ENCODE peak calls at places on chromosomes 13 and 19, in nine cellular contexts. Y is choroid plexus epithelial cell, G is astrocyte of the cerebellum, F is tibial artery, W is AG10803, Z is fibroblast of the aortic adventitia, O is left lung, E is lower lobe of right lung, M is ovary. U is an unnamed sample.

GRCh38 chr13:67186985-67187569 is 43.1 kb downstream of the PCDH9 start:
- DNase-seq in Z (no peak), W (no peak), E (no peak), O (no peak), F (no peak), G (no peak), Y (peak), M (no peak), U (peak)

GRCh38 chr13:37168922-37169321 is 63.5 kb upstream of the CSNK1A1L start:
- DNase-seq in F (no peak), G (no peak), Z (no peak), M (no peak), Y (no peak), E (no peak), O (no peak), W (no peak), U (no peak)

GRCh38 chr19:34316741-34317241 is 48.2 kb upstream of the GPI start:
- DNase-seq in G (no peak), Y (peak), M (no peak), E (no peak), O (no peak), Z (no peak), W (no peak), F (no peak), U (peak)

GRCh38 chr13:41859555-41859954 is 101.4 kb downstream of the VWA8 start:
- DNase-seq in G (no peak), O (no peak), W (no peak), M (no peak), F (no peak), Y (no peak), E (no peak), Z (no peak), U (no peak)

GRCh38 chr13:38180100-38180499 is 169.6 kb upstream of the UFM1 start:
- DNase-seq in G (peak), W (peak), Y (peak), F (no peak), E (no peak), M (no peak), Z (peak), O (no peak), U (peak)

GRCh38 chr13:113732961-113733950 is 25.8 kb upstream of the TMEM255B start:
- DNase-seq in O (peak), M (no peak), E (peak), G (no peak), Z (no peak), W (no peak), F (no peak), Y (no peak), U (no peak)

GRCh38 chr13:99614465-99614885 is 113.2 kb downstream of the TM9SF2 start:
- DNase-seq in E (no peak), W (no peak), M (no peak), Z (peak), O (no peak), Y (peak), F (no peak), G (no peak), U (no peak)

GRCh38 chr19:17370026-17370587 is 7.0 kb downstream of the PLVAP start:
- DNase-seq in F (no peak), M (no peak), Z (peak), G (no peak), E (no peak), W (peak), Y (peak), O (no peak), U (no peak)

GRCh38 chr19:23554548-23554947 is 132.5 kb downstream of the ZNF675 start:
- DNase-seq in Z (no peak), F (no peak), O (no peak), E (no peak), G (no peak), M (no peak), W (peak), Y (no peak), U (no peak)

GRCh38 chr19:39078436-39079200 is 5.5 kb upstream of the ACP7 start:
- DNase-seq in G (peak), Z (peak), M (no peak), F (no peak), Y (peak), W (peak), E (no peak), O (no peak), U (peak)

GRCh38 chr13:91904597-91904996 is 506.2 kb downstream of the GPC5 start:
- DNase-seq in W (no peak), E (no peak), O (no peak), Y (peak), F (no peak), M (no peak), Z (no peak), G (no peak), U (peak)

GRCh38 chr13:42615691-42616090 is 41.7 kb downstream of the TNFSF11 start:
- DNase-seq in Y (peak), M (no peak), O (no peak), G (no peak), F (no peak), Z (no peak), E (no peak), W (no peak), U (no peak)

GRCh38 chr19:47004012-47004465 is 15.6 kb upstream of the NPAS1 start:
- DNase-seq in M (no peak), E (no peak), O (no peak), G (no peak), F (no peak), W (no peak), Z (no peak), Y (no peak), U (no peak)

GRCh38 chr13:27619711-27620376 is 485 bp downstream of the LNX2 start:
- DNase-seq in Z (peak), Y (peak), M (peak), F (peak), G (no peak), E (peak), O (no peak), W (peak), U (peak)

GRCh38 chr13:23629566-23630272 is 59.5 kb downstream of the TNFRSF19 start:
- DNase-seq in Z (no peak), M (no peak), G (no peak), E (no peak), F (no peak), O (no peak), Y (no peak), W (no peak), U (no peak)

GRCh38 chr19:45472557-45473365 is 5.0 kb downstream of the FOSB start:
- DNase-seq in F (no peak), O (no peak), G (no peak), W (peak), E (no peak), Y (no peak), M (peak), Z (no peak), U (peak)

GRCh38 chr13:102402292-102402691 is 444 bp upstream of the FGF14 start:
- DNase-seq in G (no peak), F (no peak), M (no peak), O (peak), Z (peak), E (no peak), W (no peak), Y (peak), U (peak)

GRCh38 chr19:6023085-6023682 is 45.2 kb upstream of the RANBP3 start:
- DNase-seq in W (peak), E (peak), Y (peak), G (no peak), O (peak), M (no peak), Z (peak), F (no peak), U (peak)

GRCh38 chr19:32917612-32917996 is 48.0 kb upstream of the SLC7A9 start:
- DNase-seq in O (no peak), E (no peak), G (no peak), Z (no peak), M (no peak), F (no peak), Y (no peak), W (no peak), U (no peak)

GRCh38 chr19:47109541-47110375 is 3.8 kb downstream of the ZC3H4 start:
- DNase-seq in Y (peak), M (no peak), Z (peak), G (no peak), F (no peak), O (peak), E (no peak), W (peak), U (peak)

GRCh38 chr13:49305824-49306425 is 58.2 kb downstream of the CDADC1 start:
- DNase-seq in Y (no peak), E (no peak), G (no peak), Z (no peak), O (peak), M (no peak), W (no peak), F (no peak), U (no peak)
- H3K4me3 ChIP-seq in Y (no peak), E (no peak), G (no peak), Z (no peak), O (no peak), M (no peak), W (no peak), F (no peak), U (no peak)

GRCh38 chr19:8525401-8525684 is 11.4 kb upstream of the ZNF414 start:
- DNase-seq in G (no peak), Z (no peak), W (no peak), F (no peak), Y (no peak), M (no peak), E (no peak), O (no peak), U (no peak)
- TF ChIP-seq CTCF in G (peak), Z (peak), W (peak), F (peak), Y (peak), M (no peak), E (peak), O (no peak), U (peak)

DNA sequence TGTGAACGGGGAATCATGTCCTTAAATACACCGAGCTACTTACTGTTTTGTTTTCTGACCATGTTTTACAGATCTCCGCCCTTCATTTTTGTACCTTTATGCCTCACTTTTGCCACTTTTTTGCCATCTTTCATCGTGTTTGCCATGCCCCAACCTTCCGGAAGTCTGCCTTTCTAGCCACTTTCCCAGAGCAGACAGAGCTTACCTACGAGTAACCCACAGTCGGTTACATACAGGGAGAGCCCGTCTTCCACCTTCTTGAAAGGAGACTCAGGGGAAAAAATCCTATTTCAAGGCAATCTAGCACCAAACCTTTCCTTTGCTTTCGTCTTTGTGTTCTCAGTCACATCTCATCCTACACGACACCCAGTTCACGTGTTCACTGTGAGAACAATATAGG is 26.1 kb downstream of the RFPL4AL1 start:
- DNase-seq in E (no peak), Y (no peak), F (no peak), O (no peak), M (no peak), W (no peak), Z (no peak), G (no peak), U (no peak)
- H3K4me3 ChIP-seq in E (no peak), Y (no peak), F (no peak), O (no peak), M (no peak), W (no peak), Z (no peak), G (no peak), U (no peak)

GRCh38 chr19:4896372-4896771 is 6.3 kb downstream of the ARRDC5 start:
- DNase-seq in O (no peak), W (peak), Z (peak), G (no peak), F (no peak), E (no peak), M (peak), Y (peak), U (no peak)
- TF ChIP-seq CTCF in O (no peak), W (no peak), Z (no peak), G (no peak), F (no peak), E (no peak), M (no peak), Y (no peak), U (no peak)

GRCh38 chr19:29752450-29753025 is 37.5 kb upstream of the C19orf12 start:
- DNase-seq in M (no peak), F (no peak), E (no peak), Y (no peak), Z (no peak), W (no peak), G (no peak), O (peak), U (no peak)

GRCh38 chr19:29753934-29754305 is 38.9 kb upstream of the C19orf12 start:
- DNase-seq in M (no peak), Y (no peak), Z (no peak), O (peak), E (no peak), W (no peak), G (no peak), F (no peak), U (no peak)

GRCh38 chr19:29749450-29749849 is 34.4 kb upstream of the C19orf12 start:
- DNase-seq in G (no peak), E (no peak), M (no peak), W (no peak), O (no peak), F (no peak), Z (no peak), Y (no peak), U (no peak)

GRCh38 chr19:29753190-29753933 is 38.3 kb upstream of the C19orf12 start:
- DNase-seq in F (no peak), Y (no peak), G (no peak), E (peak), O (peak), Z (no peak), W (no peak), M (no peak), U (no peak)

DNA sequence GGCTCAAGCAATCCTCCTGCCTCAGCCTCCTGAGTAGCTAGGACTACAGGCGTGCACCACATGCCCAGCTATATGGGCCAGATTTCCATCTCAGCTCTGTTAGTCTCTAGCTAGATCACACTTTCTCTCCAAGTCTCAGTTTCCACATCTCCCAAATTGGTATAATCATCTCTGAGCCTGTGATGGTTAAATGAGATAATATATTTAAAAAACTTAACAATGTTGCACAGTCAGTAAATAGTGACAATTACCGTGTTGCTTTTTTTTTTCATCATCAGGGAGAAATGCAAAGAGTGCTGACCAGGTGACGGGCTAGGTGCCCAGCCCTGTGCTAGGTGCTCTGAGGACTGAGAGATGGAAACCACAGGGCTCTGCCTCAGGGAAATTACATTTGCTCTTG is 36.9 kb upstream of the C19orf12 start:
- DNase-seq in W (no peak), Z (no peak), G (no peak), O (no peak), F (no peak), E (no peak), Y (no peak), M (no peak), U (no peak)
- H3K4me3 ChIP-seq in W (no peak), Z (no peak), G (no peak), O (no peak), F (no peak), E (no peak), Y (no peak), M (no peak), U (no peak)

GRCh38 chr13:94595943-94596574 is at the start of gene TGDS:
- DNase-seq in M (peak), G (peak), O (peak), Z (peak), Y (peak), F (peak), E (peak), W (peak), U (peak)
- TF ChIP-seq CTCF in M (peak), G (no peak), O (no peak), Z (peak), Y (no peak), F (no peak), E (no peak), W (no peak), U (no peak)

GRCh38 chr13:80083097-80083429 is 257.9 kb downstream of the SPRY2 start:
- DNase-seq in M (no peak), W (no peak), Y (no peak), F (no peak), O (no peak), Z (no peak), E (no peak), G (no peak), U (no peak)

GRCh38 chr13:80082396-80083096 is 258.4 kb downstream of the SPRY2 start:
- DNase-seq in O (no peak), G (peak), Y (peak), M (no peak), F (no peak), E (no peak), Z (peak), W (peak), U (peak)

GRCh38 chr13:80086304-80086721 is 254.6 kb downstream of the SPRY2 start:
- DNase-seq in M (no peak), W (no peak), Y (peak), G (no peak), Z (peak), F (no peak), O (no peak), E (no peak), U (peak)

GRCh38 chr13:80084086-80084676 is 256.7 kb downstream of the SPRY2 start:
- DNase-seq in G (peak), W (peak), E (no peak), F (no peak), M (no peak), Z (peak), O (no peak), Y (peak), U (peak)

GRCh38 chr13:80083516-80084085 is 257.3 kb downstream of the SPRY2 start:
- DNase-seq in Y (peak), E (no peak), F (no peak), O (no peak), Z (peak), W (peak), G (peak), M (no peak), U (peak)
- H3K4me3 ChIP-seq in Y (peak), E (no peak), F (peak), O (no peak), Z (peak), W (peak), G (peak), M (no peak), U (peak)

DNA sequence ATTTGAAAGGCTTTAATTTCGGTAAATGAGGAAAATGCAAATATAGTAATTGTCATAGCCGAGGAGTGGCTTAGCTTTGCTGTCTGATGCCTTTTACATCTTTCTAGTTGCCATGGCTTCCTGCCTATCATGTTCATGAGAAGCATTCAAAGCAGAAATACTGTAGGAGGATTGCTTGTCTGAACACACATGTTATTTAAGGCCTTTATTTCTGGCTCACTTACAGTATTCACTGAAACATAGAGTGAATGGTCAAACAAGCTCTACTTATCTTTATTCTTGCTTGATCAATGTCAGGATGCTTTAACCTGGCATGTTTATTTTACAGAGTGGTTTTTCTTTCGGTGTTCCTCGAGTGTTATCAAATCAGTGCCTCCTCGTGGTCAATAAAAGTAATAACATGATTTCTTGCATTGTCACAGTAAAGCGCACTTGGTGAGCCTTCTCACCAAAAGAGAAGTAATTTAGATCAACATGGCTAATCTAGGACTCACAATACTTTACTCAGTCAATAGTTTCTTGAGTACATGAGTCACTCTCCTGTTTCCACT is 73.5 kb upstream of the PCDH17 start:
- DNase-seq in F (no peak), W (no peak), G (no peak), M (no peak), Z (no peak), E (no peak), Y (peak), O (no peak), U (peak)
- TF ChIP-seq CTCF in F (no peak), W (no peak), G (peak), M (no peak), Z (no peak), E (no peak), Y (no peak), O (no peak), U (no peak)

U was measured in astrocyte of the spinal cord.